ENCODE peak calls at places on chromosomes 5 and 9, in five cellular contexts. H is amniotic stem cell; X is amygdala; R is stimulated activated CD8-positive, alpha-beta memory T cell treated with anti-CD3 and anti-CD28 coated beads, Interleukin-12 subunit alpha, Interleukin-12 subunit beta, amount 100 ng/mL, for 1 hour; K is ELF-1. J is an unnamed sample.

GRCh38 chr9:110835859-110836271 is 167.3 kb downstream of the MUSK start:
- DNase-seq in R (no peak), K (no peak), H (no peak), X (no peak), J (no peak)

GRCh38 chr9:89461302-89461701 is 36.6 kb downstream of the SEMA4D start:
- DNase-seq in X (no peak), R (no peak), H (no peak), K (no peak), J (peak; percentile 37)

GRCh38 chr5:138352071-138352721 is at the start of gene KDM3B:
- DNase-seq in X (peak; percentile 68), H (peak; percentile 32), R (peak; percentile 79), K (peak; percentile 97), J (peak; percentile 77)

GRCh38 chr5:133653602-133653995 is 41.3 kb upstream of the FSTL4 start:
- DNase-seq in X (no peak), H (no peak), R (no peak), K (no peak), J (no peak)

GRCh38 chr5:1115123-1115815 is 3.4 kb upstream of the SLC12A7 start:
- DNase-seq in R (no peak), H (no peak), K (no peak), X (no peak), J (no peak)

GRCh38 chr5:16574789-16575785 is 41.7 kb downstream of the RETREG1 start:
- DNase-seq in X (peak; percentile 85), H (peak; percentile 83), K (no peak), R (no peak), J (no peak)

GRCh38 chr5:17024686-17025180 is 88.6 kb upstream of the MYO10 start:
- DNase-seq in X (no peak), R (no peak), K (peak; percentile 77), H (peak; percentile 29), J (no peak)

GRCh38 chr5:127702913-127703575 is at the start of gene CCDC192:
- DNase-seq in X (no peak), K (no peak), R (no peak), H (no peak), J (no peak)

GRCh38 chr5:1737790-1738405 is 61.7 kb downstream of the MRPL36 start:
- DNase-seq in H (no peak), R (peak; percentile 19), K (peak; percentile 63), X (no peak), J (no peak)

GRCh38 chr5:174722500-174722899 is 1.9 kb upstream of the MSX2 start:
- DNase-seq in H (no peak), K (no peak), X (no peak), R (no peak), J (no peak)

GRCh38 chr9:114759512-114759911 is 46.3 kb downstream of the TNFSF15 start:
- DNase-seq in H (no peak), X (no peak), R (no peak), K (no peak), J (no peak)

GRCh38 chr5:148559461-148559860 is 94.9 kb downstream of the HTR4 start:
- DNase-seq in R (no peak), H (no peak), X (no peak), K (no peak), J (no peak)

GRCh38 chr5:173800340-173800739 is 87.8 kb upstream of the CPEB4 start:
- DNase-seq in K (peak; percentile 50), R (no peak), X (no peak), H (no peak), J (no peak)

GRCh38 chr5:128060644-128061388 is 22.8 kb upstream of the SLC12A2 start:
- DNase-seq in X (no peak), K (no peak), H (no peak), R (no peak), J (no peak)

GRCh38 chr5:81035522-81035921 is 75.4 kb downstream of the RASGRF2 start:
- DNase-seq in R (no peak), K (no peak), H (no peak), X (no peak), J (no peak)

GRCh38 chr9:110183208-110184145 is 24.5 kb downstream of the C9orf152 start:
- DNase-seq in H (peak; percentile 59), K (peak; percentile 45), X (peak; percentile 31), R (peak; percentile 22), J (no peak)

GRCh38 chr5:93145019-93145418 is 436.0 kb downstream of the NR2F1-AS1 start:
- DNase-seq in X (no peak), R (no peak), K (no peak), H (no peak), J (no peak)

GRCh38 chr9:132192728-132193127 is 30.9 kb downstream of the NTNG2 start:
- DNase-seq in X (peak; percentile 69), R (no peak), K (no peak), H (no peak), J (no peak)

GRCh38 chr9:111857555-111858211 is 38.9 kb upstream of the UGCG start:
- DNase-seq in K (no peak), X (no peak), R (no peak), H (no peak), J (no peak)

GRCh38 chr9:131478911-131479310 is 23.8 kb upstream of the POMT1 start:
- DNase-seq in R (no peak), H (no peak), X (no peak), K (no peak), J (no peak)

GRCh38 chr9:136949817-136950655 is 2.0 kb upstream of the LCN12 start:
- DNase-seq in K (peak; percentile 93), R (peak; percentile 95), X (peak; percentile 96), H (peak; percentile 57), J (peak; percentile 94)

GRCh38 chr5:35938518-35939227 is at the start of gene CAPSL:
- DNase-seq in H (no peak), R (no peak), X (peak; percentile 63), K (peak; percentile 45), J (no peak)

GRCh38 chr5:96254980-96255681 is 177.9 kb downstream of the PCSK1 start:
- DNase-seq in H (peak; percentile 81), X (no peak), K (no peak), R (no peak), J (no peak)

GRCh38 chr9:71524446-71524845 is 243.9 kb downstream of the CEMIP2 start:
- DNase-seq in R (no peak), X (no peak), K (no peak), H (no peak), J (no peak)

GRCh38 chr5:147998704-147999103 is 65.1 kb upstream of the SPINK5 start:
- DNase-seq in X (no peak), R (no peak), K (no peak), H (no peak), J (no peak)

GRCh38 chr9:126488310-126488709 is 125.4 kb upstream of the LMX1B start:
- DNase-seq in X (no peak), R (no peak), K (no peak), H (no peak), J (no peak)